ENCODE peak calls at places on chromosomes 11 and 22, in six cellular contexts. P is RWPE1, D is nephron progenitor cell, N is transverse colon, S is fibroblast of lung, I is heart left ventricle. C is an unnamed sample.

GRCh38 chr11:73851046-73851764 is 25.4 kb downstream of the COA4 start:
- DNase-seq in D (no peak), I (no peak), N (no peak), P (no peak), S (no peak), C (no peak)

GRCh38 chr11:86932942-86933875 is 22.0 kb downstream of the FZD4 start:
- DNase-seq in N (no peak), P (no peak), I (no peak), S (no peak), D (no peak), C (no peak)

GRCh38 chr11:113407163-113407562 is 19.6 kb downstream of the ANKK1 start:
- DNase-seq in S (no peak), D (no peak), N (no peak), P (no peak), I (no peak), C (no peak)

GRCh38 chr11:118715245-118715807 is 35.9 kb upstream of the TREH start:
- DNase-seq in I (no peak), S (peak; percentile 18), N (no peak), D (no peak), P (no peak), C (no peak)

GRCh38 chr11:12397953-12398352 is 20.6 kb downstream of the PARVA start:
- DNase-seq in N (peak; percentile 50), P (peak; percentile 20), I (peak; percentile 60), S (peak; percentile 98), D (no peak), C (no peak)

GRCh38 chr11:75346912-75347647 is 4.4 kb downstream of the ARRB1 start:
- DNase-seq in P (no peak), S (peak; percentile 81), D (no peak), N (no peak), I (no peak), C (no peak)

GRCh38 chr11:47514825-47515647 is 37.9 kb downstream of the CELF1 start:
- DNase-seq in D (no peak), P (peak; percentile 44), S (peak; percentile 84), N (no peak), I (no peak), C (peak; percentile 59)

GRCh38 chr11:97786961-97787360 is 1233.8 kb upstream of the CNTN5 start:
- DNase-seq in S (no peak), P (no peak), I (no peak), N (no peak), D (no peak), C (no peak)

GRCh38 chr22:40009231-40009769 is 14.5 kb downstream of the FAM83F start:
- DNase-seq in S (no peak), D (peak; percentile 42), I (no peak), N (peak; percentile 29), P (no peak), C (no peak)

GRCh38 chr11:77776455-77776854 is 44.1 kb downstream of the RSF1 start:
- DNase-seq in S (peak; percentile 39), I (no peak), D (no peak), N (no peak), P (no peak), C (no peak)
- TF ChIP-seq CTCF in S (no peak), I (no peak), D (no peak), N (peak; percentile 33), P (peak; percentile 39), C (peak; percentile 50)

DNA sequence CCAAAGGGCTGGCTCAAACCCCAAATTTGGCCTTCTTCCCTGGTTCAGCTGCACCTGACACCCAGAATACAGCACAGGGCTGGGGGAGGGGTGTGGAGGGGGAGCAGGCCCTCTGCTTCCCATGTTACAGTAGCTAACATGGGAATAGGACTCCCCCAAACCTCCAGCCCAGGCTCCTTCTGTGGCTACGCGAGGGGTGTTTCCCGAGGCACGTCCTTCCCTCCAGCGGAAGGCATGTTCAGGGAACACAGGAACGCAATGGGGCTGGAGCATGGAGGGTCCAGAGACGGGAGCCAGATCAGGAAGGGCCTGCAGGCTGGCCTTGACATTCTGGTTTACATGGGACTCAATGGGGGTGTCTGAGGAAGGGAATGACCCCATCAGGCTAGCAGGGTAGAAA is 11.8 kb upstream of the IGLL1 start:
- DNase-seq in D (no peak), N (no peak), S (no peak), P (no peak), I (no peak), C (no peak)
- TF ChIP-seq CTCF in D (no peak), N (no peak), S (no peak), P (no peak), I (no peak), C (no peak)

GRCh38 chr11:62875698-62876483 is 4.8 kb upstream of the SLC3A2 start:
- DNase-seq in P (no peak), I (no peak), D (no peak), N (no peak), S (no peak), C (no peak)
- TF ChIP-seq CTCF in P (no peak), I (no peak), D (no peak), N (no peak), S (no peak), C (no peak)

DNA sequence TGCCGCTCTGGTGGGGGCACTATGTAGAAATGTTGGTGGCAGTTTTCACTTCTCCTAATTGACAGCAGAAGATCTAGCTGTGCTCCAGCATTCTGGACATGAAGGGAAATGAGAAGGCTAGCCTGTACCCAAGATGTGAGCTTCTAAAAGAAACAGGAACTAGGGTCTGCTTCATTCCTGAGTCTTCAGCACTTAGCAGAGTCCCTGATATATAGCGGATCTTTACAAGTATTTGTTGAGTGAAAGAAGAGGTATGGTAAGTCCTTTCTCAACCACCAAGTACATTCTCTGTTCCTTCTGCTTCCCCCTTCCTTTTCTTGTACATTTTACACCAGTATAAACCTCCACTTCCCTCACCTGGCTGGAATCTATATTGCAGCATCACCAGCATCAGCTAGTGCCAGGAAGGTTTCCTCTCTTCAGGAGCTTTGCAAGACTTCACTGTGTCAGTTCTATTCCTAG is 408.3 kb upstream of the CADM1 start:
- DNase-seq in P (no peak), D (no peak), N (no peak), S (no peak), I (no peak), C (no peak)
- TF ChIP-seq CTCF in P (no peak), D (peak; percentile 30), N (peak; percentile 11), S (no peak), I (no peak), C (peak; percentile 25)

GRCh38 chr11:126011220-126011619 is 51.4 kb downstream of the CDON start:
- DNase-seq in D (no peak), I (no peak), N (no peak), P (no peak), S (no peak), C (no peak)

GRCh38 chr11:126002181-126002580 is 56.3 kb downstream of the VSIG10L2 start:
- DNase-seq in N (no peak), I (no peak), D (no peak), P (no peak), S (no peak), C (no peak)

GRCh38 chr11:126006068-126006467 is 56.6 kb downstream of the CDON start:
- DNase-seq in S (no peak), I (no peak), D (no peak), N (no peak), P (no peak), C (no peak)

GRCh38 chr11:126008956-126009355 is 53.7 kb downstream of the CDON start:
- DNase-seq in D (no peak), I (no peak), P (no peak), N (no peak), S (no peak), C (no peak)

GRCh38 chr11:126007263-126007662 is 55.4 kb downstream of the CDON start:
- DNase-seq in I (no peak), N (no peak), P (peak; percentile 46), S (peak; percentile 52), D (no peak), C (no peak)
- TF ChIP-seq CTCF in I (no peak), N (no peak), P (no peak), S (no peak), D (no peak), C (no peak)

C was measured in CD14-positive monocyte.